ENCODE peak calls at places on chromosomes 6 and 20, in five cellular contexts. E is cardiac muscle cell, C is mesendoderm, W is AG10803, Y is prostate gland. Z is an unnamed sample.

GRCh38 chr20:33442136-33443005 is 1.2 kb downstream of the SNTA1 start:
- DNase-seq in E (no peak), C (no peak), W (no peak), Y (no peak), Z (no peak)

GRCh38 chr20:7496394-7497111 is 443.7 kb downstream of the HAO1 start:
- DNase-seq in E (peak), C (no peak), W (no peak), Y (no peak), Z (no peak)

GRCh38 chr6:69246983-69247382 is 549.8 kb downstream of the LMBRD1 start:
- DNase-seq in E (no peak), C (no peak), W (no peak), Y (no peak), Z (no peak)

GRCh38 chr6:145648149-145648548 is 87.2 kb downstream of the EPM2A start:
- DNase-seq in E (no peak), C (no peak), W (no peak), Y (no peak), Z (peak)

GRCh38 chr6:52718535-52718934 is 44.7 kb downstream of the GSTA2 start:
- DNase-seq in E (peak), C (no peak), W (peak), Y (no peak), Z (no peak)

GRCh38 chr6:152642578-152643375 is 5.6 kb upstream of the SYNE1 start:
- DNase-seq in E (peak), C (peak), W (peak), Y (peak), Z (peak)

GRCh38 chr6:26317503-26317902 is 47.5 kb upstream of the BTN3A2 start:
- DNase-seq in E (no peak), C (no peak), W (no peak), Y (no peak), Z (no peak)

GRCh38 chr6:13537527-13537897 is 36.9 kb upstream of the SIRT5 start:
- DNase-seq in E (no peak), C (no peak), W (no peak), Y (no peak), Z (no peak)

GRCh38 chr20:34473262-34473883 is 42.8 kb upstream of the DYNLRB1 start:
- DNase-seq in E (peak), C (peak), W (peak), Y (peak), Z (peak)

GRCh38 chr20:15515706-15516105 is 1057.5 kb downstream of the KIF16B start:
- DNase-seq in E (no peak), C (no peak), W (no peak), Y (no peak), Z (no peak)

GRCh38 chr20:46191611-46192010 is 73.5 kb downstream of the CD40 start:
- DNase-seq in E (no peak), C (no peak), W (no peak), Y (no peak), Z (no peak)

GRCh38 chr6:34273242-34273805 is 24.5 kb upstream of the SMIM29 start:
- DNase-seq in E (peak), C (peak), W (peak), Y (no peak), Z (no peak)

GRCh38 chr6:43973351-43973750 is 153.9 kb downstream of the MRPL14 start:
- DNase-seq in E (no peak), C (no peak), W (no peak), Y (peak), Z (no peak)

GRCh38 chr20:10111144-10111771 is 76.5 kb downstream of the ANKEF1 start:
- DNase-seq in E (no peak), C (no peak), W (no peak), Y (peak), Z (peak)

GRCh38 chr6:47631248-47632196 is 66.9 kb upstream of the ADGRF4 start:
- DNase-seq in E (peak), C (peak), W (peak), Y (no peak), Z (peak)

GRCh38 chr6:148915889-148916288 is 169.1 kb downstream of the UST start:
- DNase-seq in E (no peak), C (no peak), W (no peak), Y (no peak), Z (no peak)

GRCh38 chr6:95686858-95687257 is 109.5 kb downstream of the MANEA start:
- DNase-seq in E (no peak), C (no peak), W (no peak), Y (no peak), Z (no peak)

GRCh38 chr20:41249371-41249770 is 68.2 kb downstream of the ZHX3 start:
- DNase-seq in E (peak), C (no peak), W (peak), Y (peak), Z (no peak)

GRCh38 chr6:160121981-160122380 is 366 bp downstream of the SLC22A1 start:
- DNase-seq in E (no peak), C (no peak), W (no peak), Y (no peak), Z (no peak)

GRCh38 chr6:12012231-12012565 is at the start of gene HIVEP1:
- DNase-seq in E (peak), C (peak), W (peak), Y (peak), Z (no peak)

GRCh38 chr6:47483853-47484546 is 6.4 kb downstream of the CD2AP start:
- DNase-seq in E (no peak), C (no peak), W (peak), Y (no peak), Z (no peak)

GRCh38 chr6:7532821-7533220 is 8.7 kb upstream of the DSP start:
- DNase-seq in E (no peak), C (peak), W (no peak), Y (no peak), Z (no peak)

GRCh38 chr20:34301587-34302311 is 1.4 kb downstream of the AHCY start:
- DNase-seq in E (no peak), C (no peak), W (no peak), Y (no peak), Z (no peak)

GRCh38 chr6:3894535-3895302 is 45.5 kb downstream of the FAM50B start:
- DNase-seq in E (no peak), C (no peak), W (no peak), Y (no peak), Z (no peak)

GRCh38 chr20:23702021-23702420 is 13.2 kb upstream of the CST4 start:
- DNase-seq in E (peak), C (no peak), W (peak), Y (no peak), Z (no peak)

DNA sequence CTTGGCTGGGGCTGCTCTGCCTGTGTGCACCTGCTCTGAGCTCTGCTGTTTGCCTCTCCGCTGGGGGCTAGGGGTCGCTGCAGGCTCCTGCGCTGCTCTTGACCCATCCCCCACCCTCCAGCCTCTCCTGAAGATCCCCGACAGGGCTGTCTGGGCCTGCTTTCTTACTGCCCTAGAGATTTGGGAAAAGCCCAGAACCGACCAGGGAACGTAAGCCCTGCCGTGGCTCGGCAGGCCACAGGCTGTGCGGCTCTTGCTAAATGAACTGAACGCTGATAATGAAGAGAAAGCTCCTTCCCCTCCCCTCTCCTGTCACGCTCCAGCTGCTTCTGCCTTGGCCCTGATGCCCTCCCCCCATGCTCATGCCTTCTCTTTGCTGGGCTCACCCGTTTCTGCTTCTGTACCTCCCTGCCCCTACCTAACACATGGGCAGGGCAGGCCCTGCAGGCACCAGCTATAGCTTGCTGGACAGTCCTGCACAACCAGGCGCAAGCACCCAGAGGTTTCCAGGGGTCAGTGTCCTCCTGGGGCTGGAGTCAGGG is 32.0 kb upstream of the PCMTD2 start:
- DNase-seq in E (peak), C (peak), W (peak), Y (no peak), Z (no peak)
- H3K4me3 ChIP-seq in E (no peak), C (no peak), W (no peak), Y (no peak), Z (no peak)

GRCh38 chr6:142854589-142855488 is 90.1 kb downstream of the HIVEP2 start:
- DNase-seq in E (no peak), C (no peak), W (no peak), Y (no peak), Z (no peak)

GRCh38 chr6:142857609-142858195 is 87.3 kb downstream of the HIVEP2 start:
- DNase-seq in E (no peak), C (no peak), W (no peak), Y (no peak), Z (no peak)

GRCh38 chr6:142856857-142857608 is 87.9 kb downstream of the HIVEP2 start:
- DNase-seq in E (no peak), C (no peak), W (no peak), Y (no peak), Z (no peak)

GRCh38 chr6:142856607-142856856 is 88.4 kb downstream of the HIVEP2 start:
- DNase-seq in E (no peak), C (no peak), W (no peak), Y (no peak), Z (no peak)

GRCh38 chr6:142855877-142856606 is 88.9 kb downstream of the HIVEP2 start:
- DNase-seq in E (no peak), C (no peak), W (no peak), Y (no peak), Z (no peak)
- H3K4me3 ChIP-seq in E (no peak), C (no peak), W (no peak), Y (no peak), Z (no peak)

DNA sequence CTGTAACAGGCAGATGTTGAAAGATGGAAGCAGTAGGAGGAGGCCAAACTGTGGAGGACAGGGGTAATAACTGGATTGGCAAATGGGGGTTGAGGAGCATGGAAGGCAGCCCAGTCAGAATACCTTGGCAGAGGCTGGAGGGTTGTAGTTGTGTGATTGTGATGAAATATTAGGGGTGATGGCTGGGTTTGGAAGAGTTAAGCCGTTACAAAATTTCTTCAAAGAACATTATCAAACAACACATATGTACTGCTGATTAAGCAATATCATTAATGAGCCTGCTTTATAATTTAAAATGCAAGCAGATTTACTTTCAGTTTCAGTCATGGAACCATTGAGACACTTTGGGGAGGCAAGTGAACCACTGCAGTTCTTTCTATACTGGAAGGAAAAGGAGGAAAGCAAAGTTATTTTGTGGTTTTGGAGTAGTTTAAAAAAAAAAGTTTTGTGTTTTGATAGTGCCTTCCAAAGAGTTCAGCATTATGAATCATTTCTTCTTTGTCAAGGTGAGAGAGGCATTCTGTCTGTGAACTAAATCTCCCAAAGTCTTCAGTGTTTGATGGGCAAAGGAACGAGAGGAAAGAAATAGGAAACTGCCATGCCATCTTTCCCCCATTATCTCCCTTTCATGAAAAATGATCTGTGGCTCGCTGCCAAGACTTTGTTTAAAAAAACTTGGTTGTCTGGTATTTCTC is 20.7 kb downstream of the FOXO3 start:
- DNase-seq in E (peak), C (no peak), W (peak), Y (peak), Z (peak)
- H3K4me3 ChIP-seq in E (no peak), C (no peak), W (peak), Y (no peak), Z (no peak)

DNA sequence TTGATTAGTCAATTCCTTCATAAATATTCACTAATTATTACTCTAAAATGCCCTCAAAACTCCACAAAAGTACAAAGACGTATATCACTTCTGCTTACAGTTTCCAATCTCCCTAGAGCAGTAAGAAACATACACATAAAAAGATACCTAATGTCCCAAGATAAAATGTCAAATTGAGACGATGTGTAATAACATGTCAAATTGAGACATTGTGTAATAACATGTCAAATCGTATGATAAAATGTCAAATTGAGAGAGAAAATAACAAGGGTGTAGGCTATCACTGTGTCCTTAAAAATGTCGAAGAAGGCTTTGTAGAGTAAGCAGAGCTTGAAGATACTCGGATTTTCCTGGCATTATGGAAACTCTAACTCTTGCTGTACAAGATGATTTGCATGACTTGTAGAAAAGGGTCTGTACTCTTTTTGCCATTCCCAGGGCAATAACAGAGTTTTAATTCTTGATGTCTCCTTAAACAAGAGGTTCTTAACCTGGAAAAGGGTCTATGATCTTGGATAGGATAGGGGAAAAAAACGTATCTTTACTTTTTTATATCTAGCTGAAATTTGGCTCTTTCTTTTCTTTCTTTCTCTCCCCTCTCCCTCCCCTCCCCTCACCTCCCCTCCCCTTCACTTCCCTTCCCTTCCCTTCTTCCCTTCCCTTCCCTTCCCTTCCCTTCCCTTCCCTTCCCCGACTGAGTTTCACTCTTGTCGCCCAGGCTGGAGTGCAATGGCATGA is 67.7 kb upstream of the ADGRG6 start:
- DNase-seq in E (no peak), C (no peak), W (no peak), Y (no peak), Z (no peak)
- H3K4me3 ChIP-seq in E (no peak), C (no peak), W (no peak), Y (no peak), Z (no peak)